ENCODE peak calls at places on chromosomes 4 and X, in seven cellular contexts. K is esophagus muscularis mucosa; X is GM12864; W is CD4-positive, alpha-beta memory T cell; P is hepatocyte; G is body of pancreas; D is left ventricle myocardium inferior. U is an unnamed sample.
A peak's percentile ranks its signal among the peaks of the same experiment; 100 is the strongest.

GRCh38 chr4:175789632-175790031 is 22.4 kb downstream of the GPM6A start:
- DNase-seq in W (no peak), P (no peak), D (no peak), G (no peak), K (no peak), X (no peak), U (no peak)

GRCh38 chrX:47878198-47878597 is 41.5 kb downstream of the ZNF81 start:
- DNase-seq in G (no peak), W (no peak), X (no peak), D (no peak), P (no peak), K (no peak), U (no peak)

GRCh38 chr4:76562851-76563803 is 128.1 kb downstream of the SHROOM3 start:
- DNase-seq in D (no peak), P (peak; percentile 52), G (peak; percentile 64), W (no peak), K (no peak), X (no peak), U (no peak)

GRCh38 chr4:176271749-176272148 is 2.7 kb upstream of the ASB5 start:
- DNase-seq in X (no peak), P (no peak), W (no peak), D (no peak), K (no peak), G (no peak), U (no peak)

GRCh38 chrX:103614999-103615398 is 7.2 kb downstream of the TCEAL3 start:
- DNase-seq in X (no peak), D (no peak), K (no peak), P (no peak), G (no peak), W (no peak), U (no peak)

GRCh38 chrX:11499076-11500044 is 166.4 kb downstream of the ARHGAP6 start:
- DNase-seq in D (no peak), W (no peak), P (peak; percentile 34), X (no peak), G (no peak), K (no peak), U (no peak)

GRCh38 chr4:106551724-106552123 is 183.1 kb upstream of the GIMD1 start:
- DNase-seq in P (no peak), K (no peak), W (no peak), G (no peak), D (no peak), X (no peak), U (no peak)

GRCh38 chr4:10326075-10326474 is 131.2 kb downstream of the ZNF518B start:
- DNase-seq in D (no peak), W (no peak), K (no peak), G (no peak), X (no peak), P (no peak), U (no peak)

GRCh38 chrX:55119712-55120111 is 30.9 kb downstream of the PAGE2 start:
- DNase-seq in G (no peak), P (no peak), K (no peak), X (no peak), D (no peak), W (no peak), U (no peak)

GRCh38 chr4:76256032-76256431 is 4.5 kb downstream of the FAM47E start:
- DNase-seq in K (no peak), G (no peak), X (no peak), W (no peak), P (no peak), D (no peak), U (no peak)

GRCh38 chr4:147866532-147867271 is 134.8 kb downstream of the ARHGAP10 start:
- DNase-seq in X (peak; percentile 81), W (peak; percentile 83), G (peak; percentile 94), D (peak; percentile 89), P (peak; percentile 95), K (peak; percentile 97), U (peak; percentile 61)

GRCh38 chr4:125235971-125236370 is 78.8 kb upstream of the FAT4 start:
- DNase-seq in D (no peak), W (no peak), P (no peak), K (no peak), G (no peak), X (no peak), U (no peak)

GRCh38 chr4:134740290-134740689 is 538.7 kb upstream of the PABPC4L start:
- DNase-seq in X (no peak), G (no peak), P (no peak), D (no peak), K (no peak), W (no peak), U (no peak)

GRCh38 chr4:33381806-33382205 is 2661.6 kb downstream of the PCDH7 start:
- DNase-seq in K (no peak), X (no peak), G (no peak), D (no peak), W (no peak), P (peak; percentile 20), U (no peak)

GRCh38 chr4:2116687-2117400 is 57.7 kb downstream of the NAT8L start:
- DNase-seq in G (no peak), K (no peak), P (no peak), X (no peak), D (no peak), W (no peak), U (no peak)

GRCh38 chr4:168787334-168787733 is 222.7 kb downstream of the CBR4 start:
- DNase-seq in W (no peak), D (no peak), K (no peak), X (no peak), G (no peak), P (no peak), U (no peak)
- H3K4me3 ChIP-seq in W (no peak overlapping the region), D (no peak overlapping the region), K (no peak overlapping the region), X (no peak overlapping the region), G (no peak overlapping the region), P (no peak overlapping the region), U (no peak overlapping the region)

GRCh38 chr4:38654273-38654672 is 9.7 kb upstream of the KLF3 start:
- DNase-seq in P (no peak), G (no peak), D (no peak), W (peak; percentile 82), X (no peak), K (peak; percentile 39), U (no peak)
- H3K4me3 ChIP-seq in P (no peak overlapping the region), G (no peak overlapping the region), D (no peak overlapping the region), W (no peak overlapping the region), X (no peak overlapping the region), K (no peak overlapping the region), U (no peak overlapping the region)

GRCh38 chrX:74118503-74118902 is 185.5 kb upstream of the ZCCHC13 start:
- DNase-seq in G (no peak), W (no peak), P (no peak), X (no peak), K (no peak), D (no peak), U (peak; percentile 45)
- H3K4me3 ChIP-seq in G (no peak overlapping the region), W (no peak overlapping the region), P (no peak overlapping the region), X (no peak overlapping the region), K (no peak overlapping the region), D (no peak overlapping the region), U (no peak overlapping the region)

DNA sequence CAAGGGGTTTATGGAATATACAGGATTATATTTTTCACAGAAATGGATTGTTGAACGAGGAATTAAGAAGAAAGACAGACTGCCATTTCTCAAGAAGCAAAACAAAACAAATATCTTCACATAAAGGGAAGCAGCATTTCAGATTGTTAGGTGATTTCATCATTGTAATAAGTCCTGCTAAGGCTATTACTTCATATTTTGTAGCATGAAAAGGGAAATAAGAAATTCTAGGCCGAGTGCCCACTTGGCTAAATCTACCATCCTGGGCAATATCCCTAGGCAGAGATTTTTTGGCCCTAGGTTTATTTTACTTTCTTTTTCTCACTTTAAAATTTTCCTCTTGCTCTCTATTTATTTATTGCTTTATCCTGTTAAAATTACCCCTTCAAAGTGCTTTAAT is 142.4 kb downstream of the PDGFC start:
- DNase-seq in G (no peak), W (no peak), K (no peak), X (no peak), D (no peak), P (no peak), U (peak; percentile 2)
- H3K4me3 ChIP-seq in G (no peak overlapping the region), W (no peak overlapping the region), K (peak overlapping the region; percentile 37), X (no peak overlapping the region), D (peak overlapping the region; percentile 12), P (no peak overlapping the region), U (no peak overlapping the region)

U was measured in HL-60.